ENCODE peak calls at places on chromosomes 11 and 22, in eight cellular contexts. K is activated CD4-positive, alpha-beta T cell treated with anti-CD3 and anti-CD28 coated beads for 4 hours; A is lower leg skin; S is pulmonary artery endothelial cell; E is A172; R is D341Med; B is CD4-positive, alpha-beta memory T cell; Q is stimulated activated CD8-positive, alpha-beta memory T cell treated with anti-CD3 and anti-CD28 coated beads, Interleukin-4, amount 100 ng/mL, for 4 hours. X is an unnamed sample.
A peak's percentile ranks its signal among the peaks of the same experiment; 100 is the strongest.

GRCh38 chr11:70226967-70227366 is 23.9 kb downstream of the FADD start:
- DNase-seq in K (no peak), A (no peak), S (no peak), E (no peak), R (no peak), B (no peak), Q (no peak), X (no peak)

GRCh38 chr11:110355011-110355744 is 58.8 kb upstream of the RDX start:
- DNase-seq in K (no peak), A (no peak), S (no peak), E (no peak), R (no peak), B (no peak), Q (no peak), X (no peak)

GRCh38 chr22:18067548-18068341 is 10.0 kb upstream of the PEX26 start:
- DNase-seq in K (no peak), A (peak; percentile 60), S (no peak), E (no peak), R (no peak), B (no peak), Q (no peak), X (no peak)

GRCh38 chr11:70769521-70769920 is 371.2 kb downstream of the CTTN start:
- DNase-seq in K (no peak), A (no peak), S (no peak), E (no peak), R (no peak), B (no peak), Q (no peak), X (no peak)

GRCh38 chr11:45665933-45666647 is 668 bp upstream of the CHST1 start:
- DNase-seq in K (no peak), A (no peak), S (no peak), E (no peak), R (no peak), B (no peak), Q (no peak), X (no peak)

GRCh38 chr11:88480217-88480616 is 142.7 kb upstream of the CTSC start:
- DNase-seq in K (no peak), A (no peak), S (no peak), E (peak; percentile 78), R (no peak), B (no peak), Q (no peak), X (no peak)

GRCh38 chr11:35141538-35141937 is 2.6 kb downstream of the CD44 start:
- DNase-seq in K (no peak), A (peak; percentile 93), S (no peak), E (no peak), R (no peak), B (no peak), Q (no peak), X (no peak)

GRCh38 chr11:57646221-57646620 is 3.5 kb downstream of the YPEL4 start:
- DNase-seq in K (no peak), A (no peak), S (no peak), E (no peak), R (no peak), B (no peak), Q (no peak), X (no peak)

GRCh38 chr11:1757861-1758610 is 5.7 kb downstream of the CTSD start:
- DNase-seq in K (peak; percentile 26), A (no peak), S (no peak), E (no peak), R (no peak), B (peak; percentile 42), Q (no peak), X (no peak)

GRCh38 chr11:69497221-69497787 is 15.8 kb downstream of the LINC01488 start:
- DNase-seq in K (no peak), A (no peak), S (peak; percentile 52), E (peak; percentile 98), R (no peak), B (no peak), Q (no peak), X (no peak)

GRCh38 chr11:914204-914603 is 3.6 kb upstream of the CHID1 start:
- DNase-seq in K (no peak), A (no peak), S (no peak), E (no peak), R (no peak), B (no peak), Q (no peak), X (no peak)

GRCh38 chr22:45807156-45807915 is 135.7 kb downstream of the ATXN10 start:
- DNase-seq in K (no peak), A (no peak), S (no peak), E (no peak), R (no peak), B (no peak), Q (no peak), X (no peak)

GRCh38 chr11:114197799-114198500 is 98.2 kb upstream of the NNMT start:
- DNase-seq in K (no peak), A (peak; percentile 93), S (peak; percentile 79), E (peak; percentile 60), R (no peak), B (no peak), Q (no peak), X (no peak)

GRCh38 chr22:49554296-49554625 is 273.4 kb downstream of the BRD1 start:
- DNase-seq in K (no peak), A (no peak), S (no peak), E (no peak), R (no peak), B (no peak), Q (no peak), X (no peak)

GRCh38 chr22:23481369-23481768 is 98.7 kb downstream of the IGLL1 start:
- DNase-seq in K (no peak), A (no peak), S (no peak), E (no peak), R (no peak), B (no peak), Q (no peak), X (no peak)

GRCh38 chr11:73193251-73194033 is 24.6 kb upstream of the P2RY2 start:
- DNase-seq in K (no peak), A (peak; percentile 81), S (no peak), E (no peak), R (no peak), B (no peak), Q (no peak), X (no peak)

GRCh38 chr11:88555018-88555828 is 217.7 kb upstream of the CTSC start:
- DNase-seq in K (no peak), A (no peak), S (peak; percentile 99), E (peak; percentile 92), R (no peak), B (no peak), Q (no peak), X (no peak)

GRCh38 chr11:124917115-124917637 is 1.9 kb upstream of the HEPN1 start:
- DNase-seq in K (no peak), A (peak; percentile 39), S (no peak), E (no peak), R (no peak), B (no peak), Q (no peak), X (no peak)

GRCh38 chr11:119315139-119316016 is 1.6 kb downstream of the MCAM start:
- DNase-seq in K (peak; percentile 58), A (no peak), S (no peak), E (no peak), R (peak; percentile 50), B (peak; percentile 56), Q (peak; percentile 36), X (no peak)

GRCh38 chr22:36546092-36546804 is 17.3 kb upstream of the EIF3D start:
- DNase-seq in K (no peak), A (no peak), S (no peak), E (peak; percentile 57), R (peak; percentile 90), B (peak; percentile 12), Q (no peak), X (no peak)

GRCh38 chr11:90250970-90251369 is 28.1 kb upstream of the CHORDC1 start:
- DNase-seq in K (peak; percentile 4), A (no peak), S (no peak), E (no peak), R (no peak), B (no peak), Q (no peak), X (no peak)

GRCh38 chr11:87173185-87174039 is 135.7 kb downstream of the TMEM135 start:
- DNase-seq in K (no peak), A (no peak), S (peak; percentile 53), E (peak; percentile 44), R (no peak), B (no peak), Q (no peak), X (no peak)

GRCh38 chr11:113728814-113729213 is 22.7 kb upstream of the TMPRSS5 start:
- DNase-seq in K (no peak), A (no peak), S (no peak), E (no peak), R (no peak), B (no peak), Q (no peak), X (no peak)

GRCh38 chr22:23187871-23188700 is 7.8 kb downstream of the BCR start:
- DNase-seq in K (no peak), A (no peak), S (peak; percentile 64), E (peak; percentile 18), R (no peak), B (no peak), Q (no peak), X (no peak)

GRCh38 chr11:18698341-18699268 is at the start of gene TMEM86A:
- DNase-seq in K (peak; percentile 90), A (peak; percentile 98), S (peak; percentile 30), E (peak; percentile 68), R (peak; percentile 95), B (peak; percentile 87), Q (peak; percentile 81), X (peak; percentile 59)

GRCh38 chr11:47004595-47005033 is 68.1 kb downstream of the CSTPP1 start:
- DNase-seq in K (no peak), A (peak; percentile 90), S (peak; percentile 45), E (peak; percentile 76), R (no peak), B (no peak), Q (no peak), X (no peak)

GRCh38 chr11:27242591-27242990 is 120.4 kb downstream of the CCDC34 start:
- DNase-seq in K (no peak), A (no peak), S (no peak), E (peak; percentile 77), R (no peak), B (no peak), Q (no peak), X (no peak)

GRCh38 chr22:21446827-21447690 is 20.1 kb upstream of the TMEM191C start:
- DNase-seq in K (no peak), A (peak; percentile 58), S (no peak), E (no peak), R (no peak), B (no peak), Q (no peak), X (no peak)